ENCODE peak calls at places on chromosomes 3 and 15, in seven cellular contexts. N is IMR-90, I is H1, O is trophoblast cell, K is neuronal stem cell, U is mesendoderm, M is mesenchymal stem cell. S is an unnamed sample.
A peak's percentile ranks its signal among the peaks of the same experiment; 100 is the strongest.

GRCh38 chr3:72143970-72144717 is 359.2 kb upstream of the PROK2 start:
- DNase-seq in I (no peak), U (no peak), N (no peak), M (no peak), K (no peak), O (no peak), S (no peak)

GRCh38 chr15:60787737-60788513 is 309.0 kb upstream of the ICE2 start:
- DNase-seq in N (no peak), U (no peak), K (no peak), O (no peak), M (no peak), I (no peak), S (no peak)

GRCh38 chr3:133209871-133210550 is 171.8 kb downstream of the TMEM108 start:
- DNase-seq in O (no peak), U (no peak), N (peak; percentile 27), M (peak; percentile 55), K (no peak), I (no peak), S (no peak)

GRCh38 chr3:194321666-194322640 is 29.2 kb downstream of the CPN2 start:
- DNase-seq in O (no peak), I (no peak), K (no peak), U (no peak), M (no peak), N (no peak), S (no peak)

GRCh38 chr15:74136584-74137543 is 6.5 kb downstream of the ISLR2 start:
- DNase-seq in O (no peak), M (no peak), K (no peak), U (no peak), I (no peak), N (no peak), S (no peak)

GRCh38 chr3:46865546-46865945 is 2.3 kb upstream of the MYL3 start:
- DNase-seq in M (no peak), N (no peak), O (no peak), K (no peak), U (no peak), I (no peak), S (no peak)

GRCh38 chr3:145735631-145736030 is 425.4 kb downstream of the PLOD2 start:
- DNase-seq in K (no peak), I (no peak), N (no peak), U (no peak), M (peak; percentile 7), O (peak; percentile 9), S (no peak)

GRCh38 chr3:46916278-46916677 is 38.8 kb downstream of the PTH1R start:
- DNase-seq in O (no peak), U (no peak), N (peak; percentile 35), K (no peak), M (peak; percentile 45), I (no peak), S (no peak)

GRCh38 chr3:172083995-172084409 is 44.6 kb downstream of the FNDC3B start:
- DNase-seq in U (no peak), I (no peak), O (no peak), K (no peak), N (no peak), M (no peak), S (no peak)

GRCh38 chr3:62242846-62243245 is 130.5 kb downstream of the FEZF2 start:
- DNase-seq in I (no peak), U (no peak), O (no peak), M (no peak), K (peak; percentile 84), N (no peak), S (peak; percentile 37)

GRCh38 chr15:65082303-65082958 is 5.9 kb downstream of the KBTBD13 start:
- DNase-seq in U (peak; percentile 65), I (no peak), K (no peak), N (no peak), M (no peak), O (no peak), S (peak; percentile 70)

GRCh38 chr3:124203292-124203691 is 211.4 kb upstream of the ROPN1 start:
- DNase-seq in U (no peak), K (no peak), I (no peak), M (no peak), N (no peak), O (no peak), S (no peak)

GRCh38 chr3:124206225-124206624 is 214.3 kb upstream of the ROPN1 start:
- DNase-seq in K (no peak), N (no peak), M (no peak), O (no peak), U (no peak), I (no peak), S (no peak)

GRCh38 chr3:124209426-124209825 is 217.5 kb upstream of the ROPN1 start:
- DNase-seq in M (no peak), N (no peak), O (no peak), K (no peak), I (no peak), U (no peak), S (no peak)

GRCh38 chr3:124207077-124207476 is 215.2 kb upstream of the ROPN1 start:
- DNase-seq in U (no peak), I (no peak), O (no peak), N (no peak), M (no peak), K (no peak), S (no peak)

DNA sequence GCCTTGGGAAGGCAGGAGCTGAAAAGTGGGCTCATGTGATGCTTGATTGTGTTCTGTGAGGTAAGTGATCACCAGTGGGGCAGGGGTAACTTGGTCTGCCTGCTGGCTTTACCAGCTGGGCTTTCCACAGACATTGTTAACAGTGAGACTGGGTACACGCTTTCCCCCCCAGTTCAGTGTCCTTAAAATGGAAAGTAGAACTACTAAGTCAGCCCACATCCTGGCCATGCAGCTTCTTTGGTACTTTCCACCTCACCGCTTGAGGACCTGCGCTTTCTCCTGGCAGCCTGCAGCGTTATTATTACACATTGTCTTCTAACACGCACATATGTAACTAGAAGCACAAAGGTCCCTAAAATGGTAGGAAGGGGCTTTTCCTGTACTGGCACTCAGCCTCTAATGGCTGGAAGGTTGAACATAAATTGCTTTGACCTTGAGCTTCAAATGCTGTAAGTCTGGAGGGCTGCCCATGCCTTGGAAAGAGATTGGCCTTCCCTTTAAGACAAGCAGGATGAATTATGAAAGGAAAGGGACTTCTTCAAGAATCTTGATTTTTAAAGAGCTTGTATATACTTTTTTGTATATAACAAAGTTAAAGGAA is 216.0 kb upstream of the ROPN1 start:
- DNase-seq in I (no peak), K (no peak), O (no peak), U (no peak), N (no peak), M (no peak), S (no peak)
- H2AK5ac ChIP-seq in I (no peak overlapping the region), K (no peak overlapping the region), O (no peak overlapping the region), U (no peak overlapping the region), N (no peak overlapping the region), M (no peak overlapping the region), S (no peak overlapping the region)

GRCh38 chr3:118806423-118806822 is 228.2 kb downstream of the IGSF11 start:
- DNase-seq in M (no peak), K (no peak), U (no peak), N (no peak), O (no peak), I (no peak), S (no peak)
- H2AK5ac ChIP-seq in M (no peak overlapping the region), K (no peak overlapping the region), U (no peak overlapping the region), N (no peak overlapping the region), O (no peak overlapping the region), I (no peak overlapping the region), S (no peak overlapping the region)

GRCh38 chr3:189404036-189404435 is 227.2 kb upstream of the TP63 start:
- DNase-seq in U (no peak), N (no peak), O (no peak), K (no peak), M (no peak), I (no peak), S (no peak)
- H2AK5ac ChIP-seq in U (no peak overlapping the region), N (no peak overlapping the region), O (no peak overlapping the region), K (no peak overlapping the region), M (no peak overlapping the region), I (no peak overlapping the region), S (no peak overlapping the region)

GRCh38 chr3:102505542-102505941 is 70.7 kb downstream of the ZPLD1 start:
- DNase-seq in N (no peak), I (no peak), M (no peak), O (no peak), K (no peak), U (no peak), S (no peak)
- H2AK5ac ChIP-seq in N (no peak overlapping the region), I (no peak overlapping the region), M (no peak overlapping the region), O (no peak overlapping the region), K (no peak overlapping the region), U (no peak overlapping the region), S (no peak overlapping the region)

GRCh38 chr15:75706682-75706954 is 6.0 kb downstream of the CSPG4 start:
- DNase-seq in K (no peak), M (no peak), O (no peak), N (no peak), I (no peak), U (no peak), S (no peak)
- H2AK5ac ChIP-seq in K (no peak overlapping the region), M (no peak overlapping the region), O (no peak overlapping the region), N (no peak overlapping the region), I (no peak overlapping the region), U (no peak overlapping the region), S (no peak overlapping the region)

DNA sequence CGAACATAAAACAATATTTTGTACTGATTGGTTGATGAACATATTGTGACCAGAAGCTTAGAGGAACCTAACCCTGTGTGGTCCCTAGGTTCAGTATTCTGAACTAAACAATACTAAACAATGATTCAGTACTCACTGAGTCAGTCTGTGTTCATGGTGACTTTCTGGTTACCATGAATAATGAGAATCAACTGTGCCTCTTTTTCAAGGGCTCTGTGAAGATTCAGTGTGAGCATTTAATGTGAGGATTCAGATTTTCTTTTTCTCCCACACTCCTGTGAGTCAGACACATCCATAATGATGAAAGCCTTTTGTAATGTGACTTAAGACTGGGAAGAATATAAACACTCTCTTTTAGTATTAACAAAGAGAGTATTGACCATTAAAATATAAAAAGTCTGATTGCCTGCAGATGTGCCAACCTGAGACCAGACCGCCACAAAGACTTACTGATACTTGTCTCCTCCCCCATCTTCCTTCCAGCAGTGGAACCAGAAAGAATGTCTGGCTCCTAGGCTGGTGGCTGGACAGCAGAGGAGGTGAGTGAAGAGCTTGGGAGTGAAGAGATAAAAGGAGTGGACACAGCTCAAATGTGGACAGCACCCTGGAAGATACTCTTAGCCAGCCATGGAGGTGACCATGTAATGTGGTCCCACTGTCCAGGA is 17.6 kb upstream of the ACTL6A start:
- DNase-seq in K (no peak), N (peak; percentile 97), I (no peak), U (no peak), M (peak; percentile 91), O (no peak), S (no peak)
- H2AK5ac ChIP-seq in K (no peak overlapping the region), N (peak overlapping the region; percentile 37), I (no peak overlapping the region), U (no peak overlapping the region), M (no peak overlapping the region), O (no peak overlapping the region), S (no peak overlapping the region)

DNA sequence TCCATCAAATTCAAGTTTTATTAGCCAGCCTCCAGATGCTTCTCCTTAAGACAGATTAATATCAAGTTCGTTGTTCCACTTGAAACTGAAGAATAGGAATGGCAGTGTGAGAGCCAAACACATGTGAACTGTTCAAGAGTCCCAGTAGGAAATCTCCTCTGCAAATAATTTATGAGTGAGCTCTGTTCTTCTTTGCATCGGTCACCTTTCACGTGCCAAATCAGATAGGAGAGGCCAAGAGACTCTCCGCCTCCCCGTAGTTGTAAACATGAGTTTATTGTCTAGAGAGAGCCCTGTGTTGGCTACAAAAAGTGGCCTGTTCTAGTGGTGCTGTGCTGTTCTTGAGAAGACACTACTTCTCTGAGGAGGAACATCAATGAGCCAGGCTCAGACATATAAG is 372.1 kb upstream of the NR2F2 start:
- DNase-seq in M (no peak), I (no peak), K (no peak), U (no peak), O (no peak), N (no peak), S (no peak)
- H2AK5ac ChIP-seq in M (no peak overlapping the region), I (no peak overlapping the region), K (no peak overlapping the region), U (no peak overlapping the region), O (no peak overlapping the region), N (no peak overlapping the region), S (no peak overlapping the region)

GRCh38 chr3:112134335-112135124 is 1.5 kb upstream of the GCSAM start:
- DNase-seq in K (no peak), N (no peak), M (no peak), U (peak; percentile 40), I (no peak), O (peak; percentile 12), S (no peak)
- H2AK5ac ChIP-seq in K (no peak overlapping the region), N (no peak overlapping the region), M (no peak overlapping the region), U (no peak overlapping the region), I (no peak overlapping the region), O (no peak overlapping the region), S (no peak overlapping the region)